ENCODE peak calls at places on chromosomes 3 and 15, in six cellular contexts. One of them, this sample, is unnamed.

GRCh38 chr3:165837058-165837525 is at the start of gene BCHE:
- DNase-seq in tibial nerve: no peak
- DNase-seq in K562: no peak
- DNase-seq in heart left ventricle: no peak
- DNase-seq in breast epithelium: no peak
- DNase-seq in adrenal gland: peak; percentile 23
- DNase-seq in this sample: peak; percentile 52

GRCh38 chr15:57263520-57263919 is 112.8 kb upstream of the CGNL1 start:
- DNase-seq in tibial nerve: no peak
- DNase-seq in K562: no peak
- DNase-seq in heart left ventricle: no peak
- DNase-seq in breast epithelium: no peak
- DNase-seq in adrenal gland: no peak
- DNase-seq in this sample: no peak

GRCh38 chr3:159260049-159260662 is 458.3 kb downstream of the MFSD1 start:
- DNase-seq in tibial nerve: peak; percentile 54
- DNase-seq in K562: peak; percentile 67
- DNase-seq in heart left ventricle: peak; percentile 20
- DNase-seq in breast epithelium: peak; percentile 21
- DNase-seq in adrenal gland: peak; percentile 74
- DNase-seq in this sample: peak; percentile 34

GRCh38 chr3:16132190-16132589 is 42.3 kb upstream of the GALNT15 start:
- DNase-seq in tibial nerve: no peak
- DNase-seq in K562: no peak
- DNase-seq in heart left ventricle: no peak
- DNase-seq in breast epithelium: no peak
- DNase-seq in adrenal gland: no peak
- DNase-seq in this sample: no peak

GRCh38 chr15:63050737-63051700 is 8.5 kb downstream of the TPM1 start:
- DNase-seq in tibial nerve: no peak
- DNase-seq in K562: peak; percentile 77
- DNase-seq in heart left ventricle: no peak
- DNase-seq in breast epithelium: no peak
- DNase-seq in adrenal gland: no peak
- DNase-seq in this sample: no peak

GRCh38 chr3:177193706-177194268 is 3.5 kb downstream of the TBL1XR1 start:
- DNase-seq in tibial nerve: no peak
- DNase-seq in K562: no peak
- DNase-seq in heart left ventricle: no peak
- DNase-seq in breast epithelium: no peak
- DNase-seq in adrenal gland: no peak
- DNase-seq in this sample: no peak

GRCh38 chr3:32143849-32144757 is 37.7 kb downstream of the GPD1L start:
- DNase-seq in tibial nerve: peak; percentile 88
- DNase-seq in K562: peak; percentile 80
- DNase-seq in heart left ventricle: peak; percentile 45
- DNase-seq in breast epithelium: no peak
- DNase-seq in adrenal gland: peak; percentile 73
- DNase-seq in this sample: peak; percentile 30

GRCh38 chr3:181354140-181354539 is 357.6 kb upstream of the SOX2 start:
- DNase-seq in tibial nerve: no peak
- DNase-seq in K562: no peak
- DNase-seq in heart left ventricle: no peak
- DNase-seq in breast epithelium: no peak
- DNase-seq in adrenal gland: no peak
- DNase-seq in this sample: no peak

GRCh38 chr15:61327019-61327631 is 98.0 kb upstream of the RORA start:
- DNase-seq in tibial nerve: peak; percentile 42
- DNase-seq in K562: no peak
- DNase-seq in heart left ventricle: no peak
- DNase-seq in breast epithelium: no peak
- DNase-seq in adrenal gland: no peak
- DNase-seq in this sample: no peak

GRCh38 chr3:32374788-32375595 is 16.7 kb upstream of the CMTM7 start:
- DNase-seq in tibial nerve: peak; percentile 98
- DNase-seq in K562: peak; percentile 76
- DNase-seq in heart left ventricle: peak; percentile 60
- DNase-seq in breast epithelium: peak; percentile 62
- DNase-seq in adrenal gland: peak; percentile 80
- DNase-seq in this sample: peak; percentile 65

GRCh38 chr3:56796202-56796601 is 5.5 kb downstream of the ARHGEF3 start:
- DNase-seq in tibial nerve: no peak
- DNase-seq in K562: peak; percentile 3
- DNase-seq in heart left ventricle: no peak
- DNase-seq in breast epithelium: no peak
- DNase-seq in adrenal gland: peak; percentile 78
- DNase-seq in this sample: no peak

GRCh38 chr15:82820128-82820527 is 10.7 kb downstream of the WHAMM start:
- DNase-seq in tibial nerve: no peak
- DNase-seq in K562: no peak
- DNase-seq in heart left ventricle: no peak
- DNase-seq in breast epithelium: no peak
- DNase-seq in adrenal gland: no peak
- DNase-seq in this sample: no peak

GRCh38 chr3:126191246-126191645 is 10.9 kb upstream of the ALDH1L1 start:
- DNase-seq in tibial nerve: no peak
- DNase-seq in K562: no peak
- DNase-seq in heart left ventricle: no peak
- DNase-seq in breast epithelium: no peak
- DNase-seq in adrenal gland: no peak
- DNase-seq in this sample: no peak

GRCh38 chr3:8472549-8472948 is 29.1 kb upstream of the LMCD1 start:
- DNase-seq in tibial nerve: no peak
- DNase-seq in K562: no peak
- DNase-seq in heart left ventricle: no peak
- DNase-seq in breast epithelium: no peak
- DNase-seq in adrenal gland: no peak
- DNase-seq in this sample: no peak

GRCh38 chr3:15332405-15333098 is at the start of gene SH3BP5:
- DNase-seq in tibial nerve: peak; percentile 66
- DNase-seq in K562: peak; percentile 89
- DNase-seq in heart left ventricle: peak; percentile 83
- DNase-seq in breast epithelium: peak; percentile 71
- DNase-seq in adrenal gland: peak; percentile 91
- DNase-seq in this sample: peak; percentile 83

DNA sequence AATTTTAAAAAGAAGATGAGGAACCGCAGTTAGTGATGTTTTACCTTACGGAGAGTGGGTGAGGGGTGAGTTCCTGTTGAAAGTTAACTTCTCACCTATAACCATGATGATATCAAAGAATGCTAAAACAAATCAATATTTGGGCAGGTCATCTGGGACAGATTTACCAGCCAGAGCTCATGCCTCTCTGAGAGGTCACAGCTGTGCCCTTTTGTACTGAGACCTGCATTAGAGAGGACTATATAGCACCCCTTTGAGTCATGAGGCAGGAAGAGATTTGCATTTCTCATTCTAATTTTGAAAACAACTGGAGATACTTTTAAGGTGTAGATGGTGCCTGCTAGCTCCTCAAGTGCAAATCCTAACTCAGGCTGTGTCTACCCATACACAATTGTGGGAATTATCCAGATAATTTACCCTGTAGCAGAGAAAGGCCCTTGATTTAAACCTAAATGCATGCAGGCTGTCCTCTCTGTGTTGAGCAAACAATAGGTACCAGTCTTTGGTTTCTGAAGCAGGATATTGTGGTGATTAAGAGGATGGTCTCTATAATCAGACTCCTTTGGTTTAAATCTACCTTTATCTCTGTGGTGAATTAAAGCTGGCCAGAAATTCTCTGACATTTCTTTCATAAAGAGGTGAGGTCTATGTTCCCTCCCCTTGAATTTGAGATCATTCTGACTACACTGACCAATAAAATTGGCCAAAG is 5.8 kb upstream of the TM4SF4 start:
- DNase-seq in tibial nerve: no peak
- DNase-seq in K562: no peak
- DNase-seq in heart left ventricle: no peak
- DNase-seq in breast epithelium: no peak
- DNase-seq in adrenal gland: no peak
- DNase-seq in this sample: no peak
- TF ChIP-seq POLR2A in tibial nerve: no peak
- TF ChIP-seq POLR2A in K562: no peak
- TF ChIP-seq POLR2A in heart left ventricle: no peak
- TF ChIP-seq POLR2A in breast epithelium: no peak
- TF ChIP-seq POLR2A in adrenal gland: no peak
- TF ChIP-seq POLR2A in this sample: no peak

DNA sequence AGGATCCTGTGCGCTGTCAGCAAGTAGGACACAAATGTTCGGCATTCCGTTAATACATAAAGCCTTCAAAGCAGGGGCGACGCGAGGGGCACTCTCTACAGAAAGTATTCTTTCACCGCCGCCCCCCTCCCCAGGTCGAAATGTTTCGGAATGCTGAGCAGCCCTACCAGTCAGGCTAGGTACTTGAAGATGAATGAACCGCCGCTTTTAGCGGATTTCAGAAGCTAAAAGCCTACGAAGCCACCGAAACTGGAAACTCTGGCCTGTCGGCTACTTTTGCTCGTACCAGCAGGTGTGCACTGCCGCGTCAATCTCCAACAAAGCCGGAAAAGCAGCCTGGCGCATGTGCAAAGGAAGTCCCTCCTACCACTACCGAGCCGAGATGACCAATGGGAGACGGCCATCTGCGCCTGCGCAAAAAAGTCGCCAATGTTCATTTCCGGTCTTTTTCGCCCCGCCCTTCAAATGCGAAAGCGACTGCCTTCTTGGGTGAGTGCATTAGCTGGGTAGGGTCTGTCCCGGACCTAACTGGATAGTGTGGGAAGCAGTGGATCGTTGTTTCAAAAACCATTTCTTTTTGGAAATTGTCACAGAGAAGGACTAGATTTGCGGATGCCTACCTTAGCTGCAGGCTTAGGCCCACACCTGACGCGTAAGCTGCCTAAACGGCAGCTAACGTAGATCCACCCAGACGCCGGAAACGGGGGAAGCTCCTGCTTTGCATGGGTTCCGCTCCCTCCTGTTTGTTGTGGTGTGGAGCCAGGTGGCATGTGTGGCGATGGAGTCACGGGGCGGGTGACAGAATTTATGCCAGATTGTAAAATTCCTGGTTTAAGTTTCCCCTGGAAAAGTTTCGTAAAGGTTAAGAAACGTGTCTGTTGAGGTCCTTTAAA is at the start of gene WDR5B:
- DNase-seq in tibial nerve: peak; percentile 98
- DNase-seq in K562: peak; percentile 94
- DNase-seq in heart left ventricle: peak; percentile 97
- DNase-seq in breast epithelium: peak; percentile 97
- DNase-seq in adrenal gland: peak; percentile 98
- DNase-seq in this sample: peak; percentile 98
- TF ChIP-seq CTCF in tibial nerve: no peak
- TF ChIP-seq CTCF in K562: no peak
- TF ChIP-seq CTCF in heart left ventricle: no peak
- TF ChIP-seq CTCF in breast epithelium: peak; percentile 12
- TF ChIP-seq CTCF in adrenal gland: peak; percentile 19
- TF ChIP-seq CTCF in this sample: no peak

DNA sequence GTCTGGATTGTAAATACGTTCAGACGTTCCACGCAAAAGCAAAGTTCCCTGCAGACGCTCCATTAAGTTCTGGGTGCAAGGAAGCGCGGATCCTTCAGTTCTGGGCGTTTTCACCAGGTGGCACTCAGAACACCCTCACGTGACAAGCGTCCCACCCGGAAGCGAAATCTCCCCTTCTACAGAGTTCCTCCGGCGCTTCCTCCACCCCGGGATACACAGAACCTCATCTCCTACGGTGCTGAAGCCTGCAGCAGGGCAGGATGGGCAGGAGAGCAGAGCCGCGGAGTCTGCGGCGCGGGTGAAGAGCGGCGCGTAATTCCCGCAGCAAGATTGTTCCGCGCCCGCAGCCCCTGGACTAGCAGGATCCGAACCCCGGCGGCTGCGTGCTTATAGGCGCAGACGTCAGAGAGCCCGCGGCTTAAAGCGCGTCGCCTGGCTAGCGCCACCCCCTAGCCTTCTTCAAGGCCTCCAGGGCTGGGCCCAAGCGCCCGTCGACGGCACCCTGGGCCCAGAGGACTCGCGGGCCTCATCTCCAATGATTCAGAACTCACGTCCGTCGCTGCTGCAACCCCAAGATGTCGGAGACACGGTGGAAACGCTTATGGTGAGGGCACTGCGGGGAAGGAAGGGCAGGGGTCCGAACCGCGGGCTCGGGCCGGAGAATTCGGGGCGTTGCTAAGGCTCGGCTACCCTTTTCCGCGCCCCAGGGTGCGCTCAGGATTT is at the start of gene SLC25A38:
- DNase-seq in tibial nerve: peak; percentile 70
- DNase-seq in K562: peak; percentile 94
- DNase-seq in heart left ventricle: peak; percentile 77
- DNase-seq in breast epithelium: peak; percentile 54
- DNase-seq in adrenal gland: peak; percentile 89
- DNase-seq in this sample: peak; percentile 76
- TF ChIP-seq POLR2A in tibial nerve: peak; percentile 37
- TF ChIP-seq POLR2A in K562: peak; percentile 78
- TF ChIP-seq POLR2A in heart left ventricle: no peak
- TF ChIP-seq POLR2A in breast epithelium: no peak
- TF ChIP-seq POLR2A in adrenal gland: peak; percentile 24
- TF ChIP-seq POLR2A in this sample: peak; percentile 40

GRCh38 chr15:35555244-35555643 is 9.3 kb upstream of the DPH6 start:
- DNase-seq in tibial nerve: no peak
- DNase-seq in K562: no peak
- DNase-seq in heart left ventricle: no peak
- DNase-seq in breast epithelium: no peak
- DNase-seq in adrenal gland: no peak
- DNase-seq in this sample: no peak

GRCh38 chr15:35560258-35560657 is 14.3 kb upstream of the DPH6 start:
- DNase-seq in tibial nerve: no peak
- DNase-seq in K562: no peak
- DNase-seq in heart left ventricle: no peak
- DNase-seq in breast epithelium: no peak
- DNase-seq in adrenal gland: no peak
- DNase-seq in this sample: no peak

GRCh38 chr15:35559683-35560082 is 13.7 kb upstream of the DPH6 start:
- DNase-seq in tibial nerve: no peak
- DNase-seq in K562: no peak
- DNase-seq in heart left ventricle: no peak
- DNase-seq in breast epithelium: no peak
- DNase-seq in adrenal gland: no peak
- DNase-seq in this sample: no peak

GRCh38 chr15:35557012-35557411 is 11.0 kb upstream of the DPH6 start:
- DNase-seq in tibial nerve: no peak
- DNase-seq in K562: peak; percentile 32
- DNase-seq in heart left ventricle: no peak
- DNase-seq in breast epithelium: no peak
- DNase-seq in adrenal gland: no peak
- DNase-seq in this sample: no peak

DNA sequence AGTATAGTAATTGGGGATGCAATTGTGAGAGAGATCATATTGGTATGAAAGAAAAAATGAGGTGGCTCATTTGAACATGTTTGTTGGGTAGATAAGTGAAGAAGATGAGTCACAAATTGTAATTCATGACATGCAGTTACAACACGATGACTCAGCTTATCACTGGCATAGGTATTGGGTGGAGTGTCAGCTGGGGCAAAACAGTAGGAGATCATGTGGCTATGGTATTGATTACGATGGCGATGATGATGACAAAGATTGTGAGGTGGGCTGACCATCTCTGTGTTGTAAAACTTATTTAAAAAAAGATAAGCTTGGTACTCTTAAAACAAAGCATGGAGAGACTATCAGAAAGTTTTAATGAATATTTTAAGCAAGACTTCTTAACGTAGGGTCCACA is 11.6 kb upstream of the DPH6 start:
- DNase-seq in tibial nerve: no peak
- DNase-seq in K562: peak; percentile 87
- DNase-seq in heart left ventricle: no peak
- DNase-seq in breast epithelium: no peak
- DNase-seq in adrenal gland: no peak
- DNase-seq in this sample: no peak
- TF ChIP-seq CTCF in tibial nerve: no peak
- TF ChIP-seq CTCF in K562: no peak
- TF ChIP-seq CTCF in heart left ventricle: no peak
- TF ChIP-seq CTCF in breast epithelium: no peak
- TF ChIP-seq CTCF in adrenal gland: no peak
- TF ChIP-seq CTCF in this sample: no peak